ENCODE peak calls at places on chromosomes 5 and 9, in ten cellular contexts. One of them, this sample, is unnamed.

GRCh38 chr9:29209748-29210276 is 1636.5 kb upstream of the C9orf72 start:
- DNase-seq in GM23248: no peak
- DNase-seq in activated CD4-positive, alpha-beta T cell treated with anti-CD3 and anti-CD28 coated beads for 4 hours: no peak
- DNase-seq in stimulated activated CD4-positive, alpha-beta T cell treated with anti-CD3 and anti-CD28 coated beads, Interleukin-15, amount 100 ng/mL, for 24 hours: no peak
- DNase-seq in neural crest cell: no peak
- DNase-seq in CD8-positive, alpha-beta memory T cell: no peak
- DNase-seq in B cell: no peak
- DNase-seq in SJSA1: no peak
- DNase-seq in iPS-NIHi11: no peak
- DNase-seq in gastrocnemius medialis: no peak
- DNase-seq in this sample: no peak

GRCh38 chr5:58043607-58043945 is 416.3 kb downstream of the PLK2 start:
- DNase-seq in CD8-positive, alpha-beta memory T cell: no peak
- DNase-seq in activated CD4-positive, alpha-beta T cell treated with anti-CD3 and anti-CD28 coated beads for 4 hours: no peak
- DNase-seq in neural crest cell: no peak
- DNase-seq in SJSA1: no peak
- DNase-seq in iPS-NIHi11: no peak
- DNase-seq in GM23248: no peak
- DNase-seq in B cell: no peak
- DNase-seq in stimulated activated CD4-positive, alpha-beta T cell treated with anti-CD3 and anti-CD28 coated beads, Interleukin-15, amount 100 ng/mL, for 24 hours: no peak
- DNase-seq in gastrocnemius medialis: no peak
- DNase-seq in this sample: no peak

GRCh38 chr9:75101004-75101601 is 12.8 kb downstream of the OSTF1 start:
- DNase-seq in stimulated activated CD4-positive, alpha-beta T cell treated with anti-CD3 and anti-CD28 coated beads, Interleukin-15, amount 100 ng/mL, for 24 hours: no peak
- DNase-seq in GM23248: no peak
- DNase-seq in SJSA1: no peak
- DNase-seq in CD8-positive, alpha-beta memory T cell: no peak
- DNase-seq in activated CD4-positive, alpha-beta T cell treated with anti-CD3 and anti-CD28 coated beads for 4 hours: no peak
- DNase-seq in B cell: no peak
- DNase-seq in gastrocnemius medialis: no peak
- DNase-seq in iPS-NIHi11: no peak
- DNase-seq in neural crest cell: no peak
- DNase-seq in this sample: no peak

GRCh38 chr5:179164331-179165311 is 104.4 kb downstream of the ZNF354C start:
- DNase-seq in neural crest cell: no peak
- DNase-seq in GM23248: no peak
- DNase-seq in stimulated activated CD4-positive, alpha-beta T cell treated with anti-CD3 and anti-CD28 coated beads, Interleukin-15, amount 100 ng/mL, for 24 hours: no peak
- DNase-seq in iPS-NIHi11: no peak
- DNase-seq in SJSA1: no peak
- DNase-seq in activated CD4-positive, alpha-beta T cell treated with anti-CD3 and anti-CD28 coated beads for 4 hours: no peak
- DNase-seq in B cell: no peak
- DNase-seq in CD8-positive, alpha-beta memory T cell: no peak
- DNase-seq in gastrocnemius medialis: peak; percentile 3
- DNase-seq in this sample: no peak

GRCh38 chr5:96159076-96159475 is 197.4 kb upstream of the ELL2 start:
- DNase-seq in B cell: no peak
- DNase-seq in stimulated activated CD4-positive, alpha-beta T cell treated with anti-CD3 and anti-CD28 coated beads, Interleukin-15, amount 100 ng/mL, for 24 hours: no peak
- DNase-seq in activated CD4-positive, alpha-beta T cell treated with anti-CD3 and anti-CD28 coated beads for 4 hours: no peak
- DNase-seq in neural crest cell: no peak
- DNase-seq in iPS-NIHi11: no peak
- DNase-seq in GM23248: no peak
- DNase-seq in gastrocnemius medialis: no peak
- DNase-seq in CD8-positive, alpha-beta memory T cell: no peak
- DNase-seq in SJSA1: no peak
- DNase-seq in this sample: no peak

GRCh38 chr5:172456076-172456800 is 1.9 kb upstream of the SH3PXD2B start:
- DNase-seq in stimulated activated CD4-positive, alpha-beta T cell treated with anti-CD3 and anti-CD28 coated beads, Interleukin-15, amount 100 ng/mL, for 24 hours: no peak
- DNase-seq in GM23248: no peak
- DNase-seq in CD8-positive, alpha-beta memory T cell: no peak
- DNase-seq in SJSA1: no peak
- DNase-seq in neural crest cell: no peak
- DNase-seq in gastrocnemius medialis: no peak
- DNase-seq in activated CD4-positive, alpha-beta T cell treated with anti-CD3 and anti-CD28 coated beads for 4 hours: no peak
- DNase-seq in B cell: no peak
- DNase-seq in iPS-NIHi11: no peak
- DNase-seq in this sample: no peak

GRCh38 chr9:87107072-87107471 is 159.8 kb upstream of the GAS1 start:
- DNase-seq in SJSA1: no peak
- DNase-seq in B cell: no peak
- DNase-seq in GM23248: no peak
- DNase-seq in neural crest cell: no peak
- DNase-seq in gastrocnemius medialis: no peak
- DNase-seq in iPS-NIHi11: peak; percentile 18
- DNase-seq in activated CD4-positive, alpha-beta T cell treated with anti-CD3 and anti-CD28 coated beads for 4 hours: no peak
- DNase-seq in CD8-positive, alpha-beta memory T cell: no peak
- DNase-seq in stimulated activated CD4-positive, alpha-beta T cell treated with anti-CD3 and anti-CD28 coated beads, Interleukin-15, amount 100 ng/mL, for 24 hours: no peak
- DNase-seq in this sample: no peak

GRCh38 chr5:95870105-95870672 is 47.7 kb upstream of the GLRX start:
- DNase-seq in activated CD4-positive, alpha-beta T cell treated with anti-CD3 and anti-CD28 coated beads for 4 hours: peak; percentile 40
- DNase-seq in stimulated activated CD4-positive, alpha-beta T cell treated with anti-CD3 and anti-CD28 coated beads, Interleukin-15, amount 100 ng/mL, for 24 hours: peak; percentile 71
- DNase-seq in iPS-NIHi11: no peak
- DNase-seq in GM23248: peak; percentile 66
- DNase-seq in B cell: no peak
- DNase-seq in gastrocnemius medialis: no peak
- DNase-seq in CD8-positive, alpha-beta memory T cell: no peak
- DNase-seq in neural crest cell: no peak
- DNase-seq in SJSA1: no peak
- DNase-seq in this sample: peak; percentile 82

GRCh38 chr9:35906923-35907699 is 1.1 kb downstream of the HRCT1 start:
- DNase-seq in neural crest cell: no peak
- DNase-seq in B cell: no peak
- DNase-seq in activated CD4-positive, alpha-beta T cell treated with anti-CD3 and anti-CD28 coated beads for 4 hours: no peak
- DNase-seq in SJSA1: peak; percentile 68
- DNase-seq in GM23248: peak; percentile 90
- DNase-seq in stimulated activated CD4-positive, alpha-beta T cell treated with anti-CD3 and anti-CD28 coated beads, Interleukin-15, amount 100 ng/mL, for 24 hours: no peak
- DNase-seq in iPS-NIHi11: no peak
- DNase-seq in CD8-positive, alpha-beta memory T cell: no peak
- DNase-seq in gastrocnemius medialis: peak; percentile 71
- DNase-seq in this sample: no peak

GRCh38 chr9:111482656-111483418 is 1.3 kb downstream of the ECPAS start:
- DNase-seq in gastrocnemius medialis: peak; percentile 88
- DNase-seq in B cell: peak; percentile 91
- DNase-seq in SJSA1: peak; percentile 63
- DNase-seq in neural crest cell: peak; percentile 55
- DNase-seq in CD8-positive, alpha-beta memory T cell: peak; percentile 44
- DNase-seq in stimulated activated CD4-positive, alpha-beta T cell treated with anti-CD3 and anti-CD28 coated beads, Interleukin-15, amount 100 ng/mL, for 24 hours: peak; percentile 78
- DNase-seq in iPS-NIHi11: peak; percentile 88
- DNase-seq in GM23248: peak; percentile 81
- DNase-seq in activated CD4-positive, alpha-beta T cell treated with anti-CD3 and anti-CD28 coated beads for 4 hours: peak; percentile 52
- DNase-seq in this sample: peak; percentile 81

This sample was measured in activated CD8-positive, alpha-beta T cell treated with anti-CD3 and anti-CD28 coated beads for 36 hours.